ENCODE peak calls at places on chromosomes 1 and 21, in nine cellular contexts. X, I, R, C, O, E, P, F and K are unnamed samples.
A peak's percentile ranks its signal among the peaks of the same experiment; 100 is the strongest.

GRCh38 chr1:234977891-234978396 is 150.7 kb downstream of the TOMM20 start:
- DNase-seq in I (peak; percentile 9), P (no peak), R (no peak), E (no peak), O (no peak), C (no peak), X (peak; percentile 56), F (no peak), K (no peak)

GRCh38 chr1:22709891-22710687 is 550 bp upstream of the EPHB2 start:
- DNase-seq in I (no peak), O (peak; percentile 77), R (peak; percentile 72), E (peak; percentile 46), C (peak; percentile 77), F (peak; percentile 60), X (no peak), P (no peak), K (peak; percentile 78)

GRCh38 chr1:210647406-210648333 is 319.0 kb downstream of the HHAT start:
- DNase-seq in R (peak; percentile 40), E (peak; percentile 95), I (no peak), P (no peak), X (no peak), F (no peak), O (no peak), C (peak; percentile 6), K (peak; percentile 4)

GRCh38 chr1:36365310-36365895 is 20.3 kb downstream of the STK40 start:
- DNase-seq in C (peak; percentile 72), R (peak; percentile 91), O (no peak), X (no peak), P (no peak), E (peak; percentile 29), I (no peak), F (peak; percentile 70), K (peak; percentile 57)

GRCh38 chr1:200893411-200893901 is 1.2 kb upstream of the INAVA start:
- DNase-seq in R (no peak), O (no peak), I (no peak), F (no peak), X (no peak), C (no peak), P (no peak), E (no peak), K (no peak)

GRCh38 chr1:13760340-13760739 is 60.4 kb downstream of the PRDM2 start:
- DNase-seq in O (no peak), E (no peak), X (no peak), C (no peak), I (no peak), P (no peak), R (no peak), F (no peak), K (no peak)

GRCh38 chr1:187244623-187245022 is 415.9 kb downstream of the PLA2G4A start:
- DNase-seq in X (no peak), R (no peak), O (no peak), E (peak; percentile 9), P (no peak), C (peak; percentile 81), F (no peak), I (no peak), K (peak; percentile 11)

GRCh38 chr21:30216041-30216723 is at the start of gene CLDN8:
- DNase-seq in F (no peak), I (no peak), R (no peak), X (no peak), O (no peak), C (no peak), P (no peak), E (no peak), K (no peak)

GRCh38 chr1:119688810-119689209 is 22.9 kb upstream of the PHGDH start:
- DNase-seq in R (no peak), E (no peak), I (no peak), C (no peak), P (no peak), X (no peak), O (no peak), F (no peak), K (no peak)

GRCh38 chr1:243708210-243708609 is 141.8 kb downstream of the AKT3 start:
- DNase-seq in P (no peak), C (peak; percentile 42), X (no peak), E (no peak), R (no peak), F (no peak), O (no peak), I (no peak), K (peak; percentile 43)

GRCh38 chr1:203219934-203220333 is 9.5 kb downstream of the CHIT1 start:
- DNase-seq in F (no peak), X (no peak), I (no peak), O (no peak), R (no peak), P (no peak), C (no peak), E (no peak), K (no peak)

GRCh38 chr21:26528882-26529281 is 44.2 kb downstream of the CYYR1 start:
- DNase-seq in X (no peak), C (no peak), F (no peak), R (no peak), I (no peak), E (no peak), P (no peak), O (no peak), K (no peak)

GRCh38 chr1:117928881-117929339 is 511 bp downstream of the GDAP2 start:
- DNase-seq in R (peak; percentile 56), O (peak; percentile 82), C (peak; percentile 72), I (no peak), F (peak; percentile 57), P (peak; percentile 35), E (peak; percentile 44), X (peak; percentile 69), K (peak; percentile 62)

GRCh38 chr1:165172666-165173065 is 183.8 kb downstream of the LMX1A start:
- DNase-seq in E (no peak), O (no peak), P (no peak), F (no peak), C (no peak), R (no peak), X (no peak), I (no peak), K (no peak)

GRCh38 chr21:46334351-46335140 is 10.6 kb downstream of the PCNT start:
- DNase-seq in R (no peak), O (no peak), I (peak; percentile 8), E (no peak), P (no peak), F (no peak), C (no peak), X (no peak), K (no peak)

GRCh38 chr1:63320024-63320799 is 2.2 kb upstream of the FOXD3 start:
- DNase-seq in F (no peak), R (no peak), E (no peak), I (no peak), C (no peak), P (no peak), X (no peak), O (no peak), K (no peak)
- H3K4me3 ChIP-seq in F (no peak overlapping the region), R (no peak overlapping the region), E (no peak overlapping the region), I (no peak overlapping the region), C (no peak overlapping the region), P (no peak overlapping the region), X (no peak overlapping the region), O (no peak overlapping the region), K (no peak overlapping the region)

DNA sequence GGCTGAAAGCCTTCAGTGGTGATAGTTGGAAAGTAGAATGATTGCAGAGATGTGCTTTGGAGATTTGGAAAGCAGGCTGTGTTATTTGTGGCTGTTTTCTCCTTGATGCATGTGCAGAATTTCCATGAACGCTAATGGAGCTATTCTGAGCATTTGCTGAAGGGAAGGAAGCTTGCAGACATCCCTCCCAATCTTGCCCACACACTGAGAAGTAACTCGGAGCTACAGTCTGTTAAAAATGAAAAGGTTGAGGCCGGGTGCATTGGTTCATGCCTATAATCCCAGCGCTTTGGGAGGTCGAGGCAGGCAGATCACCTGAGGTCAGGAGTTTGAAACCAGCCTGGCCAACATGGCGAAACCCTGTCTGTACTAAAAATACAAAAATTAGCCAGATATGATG is 45.8 kb downstream of the TCEANC2 start:
- DNase-seq in O (no peak), X (no peak), P (no peak), C (no peak), E (no peak), I (no peak), R (no peak), F (no peak), K (no peak)
- TF ChIP-seq CTCF in O (no peak), X (no peak), P (no peak), C (no peak), E (no peak), I (no peak), R (no peak), F (no peak), K (no peak)

GRCh38 chr1:26912147-26912490 is 1.7 kb downstream of the NR0B2 start:
- DNase-seq in E (no peak), F (no peak), C (no peak), P (no peak), O (no peak), X (no peak), R (no peak), I (no peak), K (no peak)
- H3K4me3 ChIP-seq in E (no peak overlapping the region), F (no peak overlapping the region), C (no peak overlapping the region), P (no peak overlapping the region), O (peak overlapping the region; percentile 40), X (peak overlapping the region; percentile 92), R (no peak overlapping the region), I (no peak overlapping the region), K (no peak overlapping the region)

GRCh38 chr1:8358897-8359616 is 41.1 kb downstream of the SLC45A1 start:
- DNase-seq in I (no peak), R (no peak), P (no peak), O (no peak), F (no peak), X (no peak), E (no peak), C (no peak), K (no peak)
- TF ChIP-seq CTCF in I (no peak), R (no peak), P (no peak), O (no peak), F (no peak), X (no peak), E (no peak), C (peak; percentile 24), K (no peak)

GRCh38 chr1:115281143-115281542 is 56.9 kb downstream of the NGF start:
- DNase-seq in C (no peak), I (no peak), F (no peak), O (no peak), E (no peak), X (no peak), R (no peak), P (no peak), K (no peak)
- H3K4me3 ChIP-seq in C (no peak overlapping the region), I (no peak overlapping the region), F (no peak overlapping the region), O (no peak overlapping the region), E (no peak overlapping the region), X (no peak overlapping the region), R (peak overlapping the region; percentile 8), P (no peak overlapping the region), K (no peak overlapping the region)

GRCh38 chr1:209513226-209513625 is 70.3 kb upstream of the CAMK1G start:
- DNase-seq in F (no peak), E (peak; percentile 20), C (peak; percentile 75), X (peak; percentile 24), R (peak; percentile 46), O (no peak), P (peak; percentile 12), I (no peak), K (peak; percentile 54)
- TF ChIP-seq CTCF in F (no peak), E (peak; percentile 56), C (peak; percentile 75), X (peak; percentile 61), R (peak; percentile 69), O (peak; percentile 47), P (peak; percentile 64), I (peak; percentile 35), K (peak; percentile 71)

GRCh38 chr1:9894115-9894514 is 16.0 kb downstream of the CTNNBIP1 start:
- DNase-seq in E (no peak), R (no peak), X (no peak), C (no peak), O (no peak), I (no peak), F (no peak), P (no peak), K (no peak)
- H3K4me3 ChIP-seq in E (no peak overlapping the region), R (no peak overlapping the region), X (no peak overlapping the region), C (no peak overlapping the region), O (no peak overlapping the region), I (no peak overlapping the region), F (no peak overlapping the region), P (no peak overlapping the region), K (no peak overlapping the region)